ENCODE peak calls at places on chromosomes 16 and 17, in ten cellular contexts. M is lower lobe of right lung; B is Caco-2; Y is cardiac fibroblast; G is stimulated activated CD8-positive, alpha-beta memory T cell treated with anti-CD3 and anti-CD28 coated beads, Interleukin-4, amount 100 ng/mL, for 48 hours; K is D341Med; E is stimulated activated CD4-positive, alpha-beta T cell treated with anti-CD3 and anti-CD28 coated beads, Interleukin-4, amount 100 ng/mL, for 4 hours; T is AG04449; P is activated naive CD8-positive, alpha-beta T cell treated with anti-CD3 and anti-CD28 coated beads for 36 hours; A is T-cell. V is an unnamed sample.

GRCh38 chr17:16945513-16946201 is 26.3 kb downstream of the TNFRSF13B start:
- DNase-seq in K (no peak), M (no peak), T (no peak), B (no peak), E (no peak), Y (no peak), G (no peak), A (no peak), P (no peak), V (no peak)

GRCh38 chr16:21156767-21157467 is 1.6 kb upstream of the LDAF1 start:
- DNase-seq in T (peak; percentile 52), E (no peak), A (no peak), G (no peak), Y (peak; percentile 83), M (no peak), B (peak; percentile 35), P (no peak), K (peak; percentile 74), V (peak; percentile 44)

GRCh38 chr17:9356488-9356911 is 219.1 kb downstream of the STX8 start:
- DNase-seq in A (no peak), B (no peak), K (no peak), M (peak; percentile 55), P (no peak), Y (no peak), E (no peak), T (no peak), G (no peak), V (no peak)

GRCh38 chr17:7508846-7509245 is 24.7 kb downstream of the POLR2A start:
- DNase-seq in E (no peak), M (no peak), A (no peak), K (no peak), P (no peak), G (no peak), B (no peak), Y (no peak), T (no peak), V (no peak)

GRCh38 chr16:4675864-4676786 is 17.2 kb upstream of the NUDT16L1 start:
- DNase-seq in G (peak; percentile 84), T (no peak), P (peak; percentile 73), K (no peak), M (no peak), A (peak; percentile 53), Y (no peak), B (no peak), E (peak; percentile 53), V (no peak)

GRCh38 chr16:81106826-81107503 is 10.8 kb upstream of the GCSH start:
- DNase-seq in P (no peak), B (no peak), A (no peak), T (no peak), M (no peak), G (no peak), K (no peak), E (no peak), Y (no peak), V (no peak)

GRCh38 chr17:44820631-44821196 is 9.4 kb downstream of the GJC1 start:
- DNase-seq in T (peak; percentile 67), K (peak; percentile 70), P (no peak), M (no peak), B (no peak), Y (peak; percentile 92), E (no peak), A (no peak), G (no peak), V (no peak)

GRCh38 chr17:77527394-77527793 is 386.6 kb downstream of the SEC14L1 start:
- DNase-seq in K (peak; percentile 63), G (no peak), E (no peak), T (no peak), P (no peak), A (no peak), M (no peak), B (no peak), Y (no peak), V (no peak)

GRCh38 chr16:72129976-72130656 is 36.5 kb downstream of the DHX38 start:
- DNase-seq in A (no peak), M (no peak), Y (no peak), T (no peak), K (no peak), B (no peak), G (no peak), P (no peak), E (no peak), V (no peak)

V was measured in SK-N-MC.